ENCODE peak calls at places on chromosome 7, in seven cellular contexts. K is activated CD4-positive, alpha-beta T cell treated with anti-CD3 and anti-CD28 coated beads for 24 hours; L is NCI-H2081; D is NCI-H1417; Q is T-helper 22 cell; H is activated CD8-positive, alpha-beta memory T cell treated with anti-CD3 and anti-CD28 coated beads, Interleukin-2, amount 50 U/mL, for 4 hours; R is stimulated activated CD4-positive, alpha-beta T cell treated with anti-CD3 and anti-CD28 coated beads, Interleukin-2, amount 100 ng/mL, for 24 hours. U is an unnamed sample.

GRCh38 chr7:19442016-19442785 is 266.6 kb downstream of the POLR1F start:
- DNase-seq in K (no peak), L (peak; percentile 67), D (no peak), Q (no peak), H (no peak), R (no peak), U (no peak)

GRCh38 chr7:113283861-113284260 is 165.5 kb upstream of the SMIM30 start:
- DNase-seq in K (no peak), L (no peak), D (no peak), Q (no peak), H (no peak), R (no peak), U (no peak)

GRCh38 chr7:105996860-105997737 is 34.0 kb downstream of the CDHR3 start:
- DNase-seq in K (no peak), L (no peak), D (no peak), Q (no peak), H (no peak), R (no peak), U (no peak)

GRCh38 chr7:50538478-50538877 is 26.7 kb downstream of the DDC start:
- DNase-seq in K (no peak), L (no peak), D (no peak), Q (no peak), H (no peak), R (no peak), U (no peak)

GRCh38 chr7:128705891-128706333 is 33.2 kb upstream of the CALU start:
- DNase-seq in K (no peak), L (peak; percentile 42), D (no peak), Q (no peak), H (no peak), R (no peak), U (no peak)

GRCh38 chr7:5766321-5766761 is 15.1 kb downstream of the RNF216 start:
- DNase-seq in K (no peak), L (no peak), D (no peak), Q (no peak), H (no peak), R (no peak), U (no peak)

GRCh38 chr7:151971829-151972228 is 15.6 kb downstream of the GALNTL5 start:
- DNase-seq in K (no peak), L (no peak), D (no peak), Q (no peak), H (no peak), R (no peak), U (no peak)

GRCh38 chr7:47480576-47481538 is 101.1 kb downstream of the TNS3 start:
- DNase-seq in K (no peak), L (no peak), D (no peak), Q (no peak), H (no peak), R (no peak), U (no peak)

GRCh38 chr7:23055582-23056178 is 41.8 kb upstream of the HYCC1 start:
- DNase-seq in K (peak; percentile 23), L (peak; percentile 78), D (peak; percentile 42), Q (peak; percentile 18), H (peak; percentile 51), R (peak; percentile 58), U (no peak)

GRCh38 chr7:128358233-128358632 is 3.3 kb downstream of the PRRT4 start:
- DNase-seq in K (no peak), L (no peak), D (no peak), Q (no peak), H (no peak), R (no peak), U (no peak)

GRCh38 chr7:102431617-102432298 is 1.6 kb upstream of the ORAI2 start:
- DNase-seq in K (no peak), L (peak; percentile 33), D (peak; percentile 94), Q (peak; percentile 67), H (peak; percentile 60), R (peak; percentile 49), U (no peak)